ENCODE peak calls at places on chromosomes 7 and 10, in four cellular contexts. One of them, this sample, is unnamed.

GRCh38 chr7:17640730-17641377 is 299.4 kb downstream of the SNX13 start:
- DNase-seq in BE2C: peak
- DNase-seq in NCI-H774: peak
- DNase-seq in left lobe of liver: no peak
- DNase-seq in this sample: peak

GRCh38 chr10:31768467-31768866 is 160.2 kb downstream of the ARHGAP12 start:
- DNase-seq in BE2C: no peak
- DNase-seq in NCI-H774: no peak
- DNase-seq in left lobe of liver: no peak
- DNase-seq in this sample: no peak

GRCh38 chr10:103042129-103042528 is 124.0 kb downstream of the CNNM2 start:
- DNase-seq in BE2C: no peak
- DNase-seq in NCI-H774: no peak
- DNase-seq in left lobe of liver: no peak
- DNase-seq in this sample: no peak

GRCh38 chr10:58930497-58930896 is 245.9 kb upstream of the PHYHIPL start:
- DNase-seq in BE2C: no peak
- DNase-seq in NCI-H774: no peak
- DNase-seq in left lobe of liver: no peak
- DNase-seq in this sample: no peak

GRCh38 chr7:71740196-71740560 is 608.2 kb downstream of the GALNT17 start:
- DNase-seq in BE2C: no peak
- DNase-seq in NCI-H774: no peak
- DNase-seq in left lobe of liver: no peak
- DNase-seq in this sample: no peak

GRCh38 chr7:119233015-119233414 is 1008.5 kb downstream of the ANKRD7 start:
- DNase-seq in BE2C: no peak
- DNase-seq in NCI-H774: no peak
- DNase-seq in left lobe of liver: no peak
- DNase-seq in this sample: no peak

GRCh38 chr10:4354382-4354812 is 471.6 kb upstream of the AKR1E2 start:
- DNase-seq in BE2C: no peak
- DNase-seq in NCI-H774: no peak
- DNase-seq in left lobe of liver: no peak
- DNase-seq in this sample: no peak

GRCh38 chr10:28586176-28586575 is 53.3 kb downstream of the WAC start:
- DNase-seq in BE2C: no peak
- DNase-seq in NCI-H774: no peak
- DNase-seq in left lobe of liver: no peak
- DNase-seq in this sample: no peak

GRCh38 chr7:11667071-11667809 is 164.8 kb downstream of the THSD7A start:
- DNase-seq in BE2C: no peak
- DNase-seq in NCI-H774: no peak
- DNase-seq in left lobe of liver: no peak
- DNase-seq in this sample: no peak

GRCh38 chr7:50580053-50580452 is 14.8 kb upstream of the DDC start:
- DNase-seq in BE2C: no peak
- DNase-seq in NCI-H774: no peak
- DNase-seq in left lobe of liver: no peak
- DNase-seq in this sample: no peak

This sample was measured in WERI-Rb-1.